ENCODE peak calls at places on chromosomes 13 and 19, in six cellular contexts. S, Q, P, B, Y and F are unnamed samples.

GRCh38 chr13:48654511-48654910 is 782 bp downstream of the CYSLTR2 start:
- ATAC-seq in S (no peak), Q (no peak), P (no peak), B (peak; percentile 55), Y (no peak), F (no peak)

GRCh38 chr19:50710094-50710493 is 9.5 kb downstream of the SHANK1 start:
- ATAC-seq in S (peak; percentile 49), Q (peak; percentile 48), P (peak; percentile 60), B (no peak), Y (no peak), F (no peak)

GRCh38 chr13:60976367-60976766 is 439.3 kb downstream of the PCDH20 start:
- ATAC-seq in S (no peak), Q (no peak), P (no peak), B (no peak), Y (no peak), F (no peak)

GRCh38 chr19:46845959-46846459 is 4.6 kb downstream of the AP2S1 start:
- ATAC-seq in S (no peak), Q (peak; percentile 55), P (no peak), B (no peak), Y (no peak), F (no peak)

GRCh38 chr19:48868196-48868886 is at the start of gene PLEKHA4:
- ATAC-seq in S (peak; percentile 32), Q (no peak), P (no peak), B (peak; percentile 53), Y (no peak), F (peak; percentile 21)

GRCh38 chr13:41458187-41458938 is 1.0 kb downstream of the RGCC start:
- ATAC-seq in S (no peak), Q (peak; percentile 81), P (no peak), B (peak; percentile 40), Y (peak; percentile 47), F (peak; percentile 22)

GRCh38 chr13:99969934-99970760 is 1.4 kb downstream of the ZIC5 start:
- ATAC-seq in S (peak; percentile 73), Q (peak; percentile 77), P (peak; percentile 27), B (no peak), Y (no peak), F (peak; percentile 21)

GRCh38 chr19:28313633-28314032 is 899.3 kb downstream of the UQCRFS1 start:
- ATAC-seq in S (no peak), Q (no peak), P (no peak), B (peak; percentile 84), Y (no peak), F (no peak)

GRCh38 chr19:4597975-4598671 is 38.6 kb upstream of the SEMA6B start:
- ATAC-seq in S (peak; percentile 73), Q (peak; percentile 90), P (peak; percentile 80), B (peak; percentile 55), Y (peak; percentile 89), F (peak; percentile 36)
- H3K4me3 ChIP-seq in S (peak overlapping the region; percentile 38), Q (peak overlapping the region; percentile 43), P (peak overlapping the region; percentile 44), B (no peak overlapping the region), Y (no peak overlapping the region), F (peak overlapping the region; percentile 19)

GRCh38 chr19:14028901-14029300 is 953 bp downstream of the RLN3 start:
- ATAC-seq in S (no peak), Q (no peak), P (no peak), B (no peak), Y (no peak), F (no peak)
- TF ChIP-seq EP300 in S (no peak), Q (no peak), P (no peak), B (no peak), Y (no peak), F (no peak)

GRCh38 chr19:35935911-35936737 is at the start of gene LRFN3:
- ATAC-seq in S (peak; percentile 21), Q (no peak), P (peak; percentile 67), B (peak; percentile 71), Y (no peak), F (peak; percentile 30)
- H3K4me3 ChIP-seq in S (peak within 1 kb of the TSS; percentile 74), Q (no peak within 1 kb of the TSS), P (peak within 1 kb of the TSS; percentile 66), B (peak within 1 kb of the TSS; percentile 81), Y (peak within 1 kb of the TSS; percentile 75), F (peak within 1 kb of the TSS; percentile 42)

GRCh38 chr19:1248454-1249297 is at the start of gene MIDN:
- ATAC-seq in S (peak; percentile 15), Q (peak; percentile 62), P (peak; percentile 42), B (peak; percentile 64), Y (peak; percentile 45), F (peak; percentile 39)

GRCh38 chr19:1250374-1251232 is 2.2 kb downstream of the MIDN start:
- ATAC-seq in S (no peak), Q (peak; percentile 1), P (no peak), B (no peak), Y (no peak), F (no peak)

GRCh38 chr19:1247747-1248453 is 483 bp upstream of the MIDN start:
- ATAC-seq in S (no peak), Q (peak; percentile 9), P (peak; percentile 4), B (peak; percentile 3), Y (peak; percentile 0), F (peak; percentile 1)

GRCh38 chr19:1249990-1250298 is 1.6 kb downstream of the MIDN start:
- ATAC-seq in S (no peak), Q (no peak), P (no peak), B (no peak), Y (no peak), F (no peak)

GRCh38 chr19:1249298-1249989 is 1.1 kb downstream of the MIDN start:
- ATAC-seq in S (no peak), Q (peak; percentile 45), P (peak; percentile 2), B (peak; percentile 59), Y (peak; percentile 46), F (peak; percentile 44)
- TF ChIP-seq EP300 in S (no peak), Q (no peak), P (no peak), B (peak; percentile 90), Y (no peak), F (peak; percentile 33)

DNA sequence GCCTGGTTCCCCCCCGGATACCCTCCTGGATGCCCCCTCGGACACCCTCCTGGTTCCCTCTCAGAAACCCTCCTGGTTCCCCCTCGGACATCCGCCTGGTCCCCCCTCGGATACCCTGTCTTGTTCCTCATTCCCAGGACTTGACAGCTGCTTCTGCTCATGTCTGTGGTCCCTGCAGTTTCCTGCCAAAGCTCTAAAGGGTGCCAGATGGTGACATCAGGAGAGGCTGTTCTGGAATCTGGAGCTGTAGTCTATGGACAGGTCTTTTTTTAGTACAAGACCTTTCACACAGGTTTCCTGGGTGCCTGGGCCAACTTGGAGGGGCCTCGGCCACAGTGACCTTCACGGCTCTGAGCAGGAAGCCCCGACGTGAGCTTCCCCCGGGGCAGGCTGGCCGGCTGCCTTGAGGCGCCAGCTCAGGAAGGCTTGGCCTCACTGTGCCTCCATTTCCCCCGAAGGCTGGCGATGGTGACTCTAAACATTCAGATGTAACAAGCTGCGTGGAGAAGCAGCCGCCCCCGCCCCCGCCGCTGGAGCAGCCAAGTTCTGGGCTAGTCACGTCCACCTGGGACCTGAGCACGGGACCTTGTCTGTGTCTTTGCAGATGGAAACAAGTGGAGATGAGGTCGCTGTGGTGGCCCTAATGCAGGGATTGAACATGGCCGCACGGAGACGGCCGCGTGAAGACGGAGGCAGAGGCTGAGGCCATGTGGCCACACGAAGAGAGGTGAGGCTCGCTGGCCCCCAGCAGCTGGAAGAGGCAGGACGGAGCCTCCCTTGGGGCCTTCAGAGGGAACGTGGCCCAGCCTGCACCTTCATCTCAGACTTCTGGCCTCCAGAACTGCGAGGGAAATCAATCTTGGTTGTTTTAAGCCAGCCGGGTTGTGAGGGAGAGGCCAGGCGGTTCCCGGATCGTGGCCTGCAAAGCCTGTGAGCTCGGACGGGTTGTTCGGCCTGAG is 12.7 kb downstream of the SGTA start:
- ATAC-seq in S (no peak), Q (no peak), P (no peak), B (peak; percentile 10), Y (no peak), F (peak; percentile 82)
- H3K4me3 ChIP-seq in S (no peak overlapping the region), Q (no peak overlapping the region), P (no peak overlapping the region), B (no peak overlapping the region), Y (no peak overlapping the region), F (no peak overlapping the region)

DNA sequence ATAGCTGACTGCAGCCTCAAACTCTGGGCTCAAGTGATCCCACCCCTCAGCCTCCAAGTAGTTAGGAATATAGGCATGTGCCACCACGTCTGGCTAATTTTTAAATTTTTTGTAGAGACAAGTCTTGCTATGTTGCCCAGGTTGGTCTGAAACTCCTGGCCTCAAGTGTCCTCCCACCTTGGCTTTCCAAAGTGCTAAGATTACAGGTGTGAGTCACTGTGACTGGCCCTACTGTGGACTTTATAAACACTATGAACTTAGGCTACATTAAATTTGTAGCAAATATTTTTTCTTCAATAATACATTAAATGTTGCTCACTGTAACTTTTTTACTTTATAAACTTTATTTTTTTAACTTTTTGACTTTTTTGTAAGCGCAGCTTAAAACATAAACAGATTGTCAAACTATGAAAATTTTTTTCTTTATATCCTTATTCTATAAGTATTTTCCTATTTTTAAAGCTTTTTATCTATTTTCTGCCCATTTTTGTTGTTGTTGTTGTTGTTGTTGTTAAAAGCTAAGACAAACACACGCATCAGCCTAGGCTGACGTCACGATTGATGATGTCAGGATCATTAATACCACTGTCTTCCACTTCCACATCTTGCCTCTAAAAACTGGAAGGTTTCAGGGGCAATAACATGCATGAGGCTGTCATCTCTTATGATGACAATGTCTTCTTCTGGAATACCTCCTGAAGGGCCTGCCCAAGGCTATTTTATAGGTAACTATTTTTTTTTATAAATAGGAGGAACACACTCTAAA is 204.2 kb downstream of the KLF5 start:
- ATAC-seq in S (no peak), Q (no peak), P (no peak), B (no peak), Y (no peak), F (no peak)
- TF ChIP-seq EP300 in S (no peak), Q (no peak), P (no peak), B (no peak), Y (no peak), F (no peak)